ENCODE peak calls at places on chromosome 1, in six cellular contexts. Q, K, N, S, T and D are unnamed samples. For H3K4me1, the result is how much of the 10 kb centered on the place peaks cover.

GRCh38 chr1:206579747-206580437 is 32.4 kb downstream of the EIF2D start:
- DNase-seq in Q (no peak), K (no peak), N (peak), S (peak), T (no peak), D (no peak)

GRCh38 chr1:156642265-156643185 is 608 bp downstream of the BCAN start:
- DNase-seq in Q (peak), K (peak), N (no peak), S (no peak), T (no peak), D (no peak)

GRCh38 chr1:74652711-74653131 is 20.9 kb downstream of the ERICH3 start:
- DNase-seq in Q (no peak), K (no peak), N (peak), S (peak), T (no peak), D (no peak)

GRCh38 chr1:217153361-217153760 is 430.1 kb upstream of the ESRRG start:
- DNase-seq in Q (no peak), K (no peak), N (no peak), S (no peak), T (no peak), D (no peak)

GRCh38 chr1:115976062-115976899 is at the start of gene SLC22A15:
- DNase-seq in Q (peak), K (peak), N (peak), S (peak), T (peak), D (no peak)

GRCh38 chr1:58841455-58841854 is 57.6 kb upstream of the JUN start:
- DNase-seq in Q (no peak), K (peak), N (no peak), S (peak), T (no peak), D (no peak)

GRCh38 chr1:200912737-200913407 is 18.2 kb downstream of the INAVA start:
- DNase-seq in Q (no peak), K (no peak), N (peak), S (no peak), T (no peak), D (no peak)

GRCh38 chr1:185850366-185850765 is 116.2 kb downstream of the HMCN1 start:
- DNase-seq in Q (no peak), K (peak), N (no peak), S (peak), T (peak), D (no peak)

GRCh38 chr1:104132386-104132973 is 382.8 kb downstream of the AMY1C start:
- DNase-seq in Q (no peak), K (peak), N (no peak), S (peak), T (peak), D (peak)

GRCh38 chr1:38580591-38580990 is 279.0 kb downstream of the RRAGC start:
- DNase-seq in Q (no peak), K (no peak), N (no peak), S (no peak), T (no peak), D (no peak)

GRCh38 chr1:108598340-108598739 is 38.4 kb downstream of the EEIG2 start:
- DNase-seq in Q (no peak), K (no peak), N (no peak), S (no peak), T (no peak), D (no peak)

GRCh38 chr1:226649244-226649643 is 89.8 kb downstream of the ITPKB start:
- DNase-seq in Q (no peak), K (no peak), N (no peak), S (no peak), T (no peak), D (no peak)

GRCh38 chr1:229661022-229661877 is 35.2 kb downstream of the URB2 start:
- DNase-seq in Q (peak), K (peak), N (peak), S (peak), T (peak), D (peak)

DNA sequence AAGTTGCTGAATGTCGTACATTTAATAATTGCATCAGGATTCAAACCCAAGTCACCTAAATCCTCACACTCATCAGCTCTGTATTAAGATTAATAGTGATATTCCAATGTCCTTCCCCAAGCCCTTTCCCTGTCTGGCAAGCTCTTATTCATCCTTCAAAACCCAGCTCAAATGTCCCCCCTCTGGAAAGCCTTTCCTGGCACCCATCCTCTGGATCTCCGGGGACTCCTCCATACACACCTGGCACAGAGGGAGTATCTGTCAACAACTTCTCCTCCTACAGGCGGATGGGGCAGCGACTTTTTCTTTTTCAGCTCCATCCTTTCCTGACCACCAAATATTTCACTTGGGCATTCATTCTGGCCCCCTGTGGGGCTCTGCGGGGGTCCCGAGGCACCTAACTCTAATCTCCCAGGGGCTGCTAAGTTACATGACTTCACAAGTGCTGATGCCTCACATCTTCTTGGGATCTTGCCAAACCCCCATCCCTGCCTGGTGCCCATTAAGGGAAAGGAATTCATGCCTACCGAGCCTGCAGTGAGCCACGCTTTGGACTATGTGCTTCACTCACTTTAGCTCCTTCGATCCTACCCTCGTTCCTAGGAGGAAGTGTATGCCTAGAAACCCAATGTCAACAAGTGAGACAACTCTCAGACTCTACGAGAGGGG is 15.2 kb downstream of the TINAGL1 start:
- DNase-seq in Q (no peak), K (no peak), N (no peak), S (peak), T (no peak), D (no peak)
- H3K4me1 ChIP-seq in Q (under half), K (under half), N (half or more), S (under half), T (under half), D (under half)

GRCh38 chr1:26543444-26543835 is 13.9 kb downstream of the RPS6KA1 start:
- DNase-seq in Q (no peak), K (no peak), N (no peak), S (no peak), T (no peak), D (no peak)
- H3K4me1 ChIP-seq in Q (under half), K (under half), N (half or more), S (under half), T (under half), D (under half)

GRCh38 chr1:94920061-94920460 is 6.8 kb downstream of the CNN3 start:
- DNase-seq in Q (no peak), K (no peak), N (no peak), S (no peak), T (no peak), D (no peak)
- H3K4me1 ChIP-seq in Q (under half), K (under half), N (half or more), S (under half), T (under half), D (under half)

GRCh38 chr1:85368073-85368778 is 91.8 kb upstream of the BCL10 start:
- DNase-seq in Q (no peak), K (no peak), N (no peak), S (no peak), T (no peak), D (no peak)

GRCh38 chr1:85363526-85363925 is 87.1 kb upstream of the BCL10 start:
- DNase-seq in Q (no peak), K (no peak), N (no peak), S (no peak), T (no peak), D (no peak)

GRCh38 chr1:85365851-85366250 is 89.4 kb upstream of the BCL10 start:
- DNase-seq in Q (no peak), K (no peak), N (no peak), S (no peak), T (no peak), D (no peak)

GRCh38 chr1:85363102-85363501 is 86.7 kb upstream of the BCL10 start:
- DNase-seq in Q (no peak), K (no peak), N (no peak), S (no peak), T (no peak), D (no peak)

DNA sequence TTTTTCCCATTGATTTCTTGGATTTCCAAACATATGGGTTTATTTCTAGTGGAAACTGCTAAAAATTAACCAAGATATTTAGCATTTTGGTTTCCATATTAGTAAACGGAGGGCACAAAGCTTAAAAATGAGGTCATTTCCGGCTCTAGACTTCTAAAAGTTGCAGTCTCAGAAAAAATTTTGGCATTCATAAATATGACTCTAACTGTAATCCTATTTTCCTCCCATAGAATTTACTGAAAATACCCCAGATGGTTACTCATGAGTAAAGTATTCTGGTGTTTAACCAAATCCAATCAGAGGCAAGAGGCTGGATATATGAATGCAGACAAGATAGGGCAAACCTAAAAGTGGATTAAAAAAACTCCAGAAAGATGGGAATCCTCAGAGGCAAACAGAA is 90.0 kb upstream of the BCL10 start:
- DNase-seq in Q (no peak), K (no peak), N (no peak), S (peak), T (no peak), D (no peak)
- H3K4me1 ChIP-seq in Q (under half), K (under half), N (under half), S (under half), T (under half), D (under half)

GRCh38 chr1:1213153-1213918 is 617 bp downstream of the TNFRSF4 start:
- DNase-seq in Q (peak), K (no peak), N (peak), S (no peak), T (no peak), D (no peak)

GRCh38 chr1:1211541-1212511 is 2.1 kb downstream of the TNFRSF4 start:
- DNase-seq in Q (peak), K (no peak), N (peak), S (no peak), T (no peak), D (no peak)

GRCh38 chr1:1212780-1213152 is 1.2 kb downstream of the TNFRSF4 start:
- DNase-seq in Q (no peak), K (no peak), N (peak), S (no peak), T (no peak), D (no peak)

GRCh38 chr1:1208713-1209433 is 2.5 kb upstream of the TNFRSF18 start:
- DNase-seq in Q (peak), K (no peak), N (peak), S (no peak), T (no peak), D (no peak)

DNA sequence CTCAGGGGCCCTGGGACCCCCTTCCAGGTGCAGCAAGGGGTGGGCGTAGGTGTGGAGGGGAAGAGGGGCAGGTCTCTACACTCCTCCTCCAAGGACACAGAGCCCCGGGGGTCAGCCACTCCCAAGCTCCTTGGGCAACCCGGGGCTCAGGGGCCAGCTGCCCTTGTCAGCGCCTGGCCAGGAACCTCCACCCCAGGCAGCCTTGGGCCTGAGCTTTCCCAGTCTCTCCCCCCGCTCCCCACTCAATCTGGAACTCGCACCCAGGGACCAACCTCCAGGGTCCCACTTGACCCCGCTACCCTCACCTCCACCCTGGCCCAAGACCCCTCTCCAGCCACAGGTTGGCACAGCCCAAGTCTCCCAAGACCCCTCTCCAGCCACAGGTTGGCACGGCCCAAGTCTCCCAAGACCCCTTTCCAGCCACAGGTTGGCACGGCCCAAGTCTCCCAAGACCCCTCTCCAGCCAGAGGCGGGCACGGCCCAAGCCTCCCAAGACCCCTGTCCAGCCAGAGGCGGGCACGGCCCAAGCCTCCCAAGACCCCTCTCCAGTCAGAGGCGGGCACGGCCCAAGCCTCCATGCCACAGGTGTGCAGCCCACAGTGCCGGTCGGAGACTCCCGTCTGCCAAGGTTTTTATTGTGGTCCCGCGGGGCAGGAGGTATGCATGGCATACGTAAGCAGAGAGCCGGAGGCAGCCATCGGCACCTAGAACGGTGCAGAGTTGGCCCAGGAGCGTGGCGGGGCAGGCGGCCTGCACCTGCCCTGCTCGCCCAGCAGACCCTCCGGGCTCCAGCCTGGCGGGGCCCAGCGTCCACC is 3.0 kb downstream of the TNFRSF4 start:
- DNase-seq in Q (peak), K (no peak), N (peak), S (no peak), T (no peak), D (no peak)
- H3K4me1 ChIP-seq in Q (under half), K (under half), N (half or more), S (under half), T (under half), D (under half)

GRCh38 chr1:183242556-183242955 is 56.5 kb downstream of the LAMC2 start:
- DNase-seq in Q (no peak), K (no peak), N (no peak), S (no peak), T (no peak), D (no peak)

GRCh38 chr1:183241446-183241845 is 55.4 kb downstream of the LAMC2 start:
- DNase-seq in Q (no peak), K (no peak), N (no peak), S (no peak), T (no peak), D (no peak)

GRCh38 chr1:183244466-183244865 is 58.4 kb downstream of the LAMC2 start:
- DNase-seq in Q (no peak), K (no peak), N (no peak), S (no peak), T (no peak), D (no peak)

GRCh38 chr1:183245366-183245765 is 59.3 kb downstream of the LAMC2 start:
- DNase-seq in Q (no peak), K (no peak), N (no peak), S (no peak), T (no peak), D (no peak)

DNA sequence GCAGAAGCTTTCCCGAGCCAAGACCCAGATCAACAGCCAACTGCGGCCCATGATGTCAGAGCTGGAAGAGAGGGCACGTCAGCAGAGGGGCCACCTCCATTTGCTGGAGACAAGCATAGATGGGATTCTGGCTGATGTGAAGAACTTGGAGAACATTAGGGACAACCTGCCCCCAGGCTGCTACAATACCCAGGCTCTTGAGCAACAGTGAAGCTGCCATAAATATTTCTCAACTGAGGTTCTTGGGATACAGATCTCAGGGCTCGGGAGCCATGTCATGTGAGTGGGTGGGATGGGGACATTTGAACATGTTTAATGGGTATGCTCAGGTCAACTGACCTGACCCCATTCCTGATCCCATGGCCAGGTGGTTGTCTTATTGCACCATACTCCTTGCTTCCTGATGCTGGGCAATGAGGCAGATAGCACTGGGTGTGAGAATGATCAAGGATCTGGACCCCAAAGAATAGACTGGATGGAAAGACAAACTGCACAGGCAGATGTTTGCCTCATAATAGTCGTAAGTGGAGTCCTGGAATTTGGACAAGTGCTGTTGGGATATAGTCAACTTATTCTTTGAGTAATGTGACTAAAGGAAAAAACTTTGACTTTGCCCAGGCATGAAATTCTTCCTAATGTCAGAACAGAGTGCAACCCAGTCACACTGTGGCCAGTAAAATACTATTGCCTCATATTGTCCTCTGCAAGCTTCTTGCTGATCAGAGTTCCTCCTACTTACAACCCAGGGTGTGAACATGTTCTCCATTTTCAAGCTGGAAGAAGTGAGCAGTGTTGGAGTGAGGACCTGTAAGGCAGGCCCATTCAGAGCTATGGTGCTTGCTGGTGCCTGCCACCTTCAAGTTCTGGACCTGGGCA is 57.4 kb downstream of the LAMC2 start:
- DNase-seq in Q (no peak), K (no peak), N (no peak), S (no peak), T (no peak), D (no peak)
- H3K4me1 ChIP-seq in Q (under half), K (under half), N (under half), S (under half), T (under half), D (under half)

DNA sequence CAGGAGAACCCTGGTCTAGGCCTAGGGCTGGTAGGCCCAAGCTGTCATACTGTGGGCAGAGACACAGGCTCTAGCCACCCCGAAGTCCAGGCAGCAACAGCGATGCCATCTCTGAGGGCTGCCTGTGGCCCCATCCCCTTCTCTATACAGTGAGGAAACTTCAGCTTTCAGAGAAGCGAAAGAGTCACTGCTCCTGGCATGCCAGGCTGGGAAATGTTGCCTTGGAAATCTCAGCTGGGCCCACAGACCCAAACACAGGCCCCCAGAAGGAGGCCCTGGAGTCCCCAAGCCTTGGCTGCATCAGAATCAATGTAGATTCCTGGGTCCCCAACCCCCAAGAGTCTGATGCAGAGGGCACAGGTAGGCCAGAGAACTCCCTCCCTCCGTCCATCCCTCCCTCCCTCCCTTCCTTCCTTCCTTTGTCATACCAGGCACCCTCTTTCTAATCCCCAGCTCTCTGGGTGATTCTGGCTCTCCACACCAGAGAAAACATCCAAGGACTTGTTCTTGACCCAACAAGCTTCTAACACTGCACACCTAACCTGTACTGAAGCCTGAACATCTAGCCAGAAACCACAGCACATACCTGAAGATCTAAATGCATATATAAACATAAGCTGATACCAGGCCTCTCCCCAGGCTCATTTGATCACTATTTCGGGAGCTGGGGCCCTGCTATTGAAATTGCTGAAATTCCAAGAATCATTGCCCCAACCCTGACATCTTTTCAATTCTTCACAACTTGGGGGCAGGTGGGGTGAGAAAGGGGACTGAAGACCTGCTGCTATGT is 143.2 kb upstream of the EDN2 start:
- DNase-seq in Q (no peak), K (peak), N (no peak), S (no peak), T (no peak), D (no peak)
- H3K4me1 ChIP-seq in Q (under half), K (under half), N (under half), S (under half), T (under half), D (under half)